ENCODE peak calls at places on chromosome 9, in ten cellular contexts. One of them, this sample, is unnamed.
A peak's percentile ranks its signal among the peaks of the same experiment; 100 is the strongest.

GRCh38 chr9:88355166-88355565 is 33.1 kb upstream of the SPIN1 start:
- DNase-seq in psoas muscle: no peak
- DNase-seq in GM06990: no peak
- DNase-seq in mucosa of descending colon: no peak
- DNase-seq in GM12865: no peak
- DNase-seq in GM10248: no peak
- DNase-seq in endothelial cell: no peak
- DNase-seq in thyroid gland: no peak
- DNase-seq in H9: no peak
- DNase-seq in mesothelial cell of epicardium: no peak
- DNase-seq in this sample: no peak

GRCh38 chr9:109012876-109013677 is at the start of gene CTNNAL1:
- DNase-seq in mucosa of descending colon: peak; percentile 98
- DNase-seq in GM06990: peak; percentile 90
- DNase-seq in H9: peak; percentile 98
- DNase-seq in GM12865: peak; percentile 92
- DNase-seq in GM10248: peak; percentile 96
- DNase-seq in endothelial cell: peak; percentile 96
- DNase-seq in psoas muscle: peak; percentile 96
- DNase-seq in thyroid gland: peak; percentile 95
- DNase-seq in mesothelial cell of epicardium: peak; percentile 89
- DNase-seq in this sample: peak; percentile 88

GRCh38 chr9:109010676-109011655 is 2.3 kb downstream of the CTNNAL1 start:
- DNase-seq in GM06990: peak; percentile 55
- DNase-seq in H9: no peak
- DNase-seq in GM10248: peak; percentile 44
- DNase-seq in mucosa of descending colon: peak; percentile 29
- DNase-seq in endothelial cell: no peak
- DNase-seq in thyroid gland: peak; percentile 17
- DNase-seq in mesothelial cell of epicardium: no peak
- DNase-seq in GM12865: peak; percentile 54
- DNase-seq in psoas muscle: no peak
- DNase-seq in this sample: no peak

GRCh38 chr9:120510816-120511215 is 69.2 kb downstream of the CDK5RAP2 start:
- DNase-seq in psoas muscle: no peak
- DNase-seq in GM12865: no peak
- DNase-seq in GM06990: no peak
- DNase-seq in mucosa of descending colon: no peak
- DNase-seq in mesothelial cell of epicardium: no peak
- DNase-seq in thyroid gland: no peak
- DNase-seq in H9: no peak
- DNase-seq in GM10248: no peak
- DNase-seq in endothelial cell: no peak
- DNase-seq in this sample: no peak

GRCh38 chr9:114039484-114039883 is 38.6 kb downstream of the AMBP start:
- DNase-seq in mesothelial cell of epicardium: no peak
- DNase-seq in mucosa of descending colon: no peak
- DNase-seq in H9: no peak
- DNase-seq in GM06990: no peak
- DNase-seq in thyroid gland: no peak
- DNase-seq in GM10248: no peak
- DNase-seq in psoas muscle: no peak
- DNase-seq in GM12865: no peak
- DNase-seq in endothelial cell: no peak
- DNase-seq in this sample: no peak

GRCh38 chr9:107569171-107569570 is 79.6 kb upstream of the KLF4 start:
- DNase-seq in GM10248: no peak
- DNase-seq in thyroid gland: no peak
- DNase-seq in psoas muscle: no peak
- DNase-seq in GM06990: no peak
- DNase-seq in GM12865: no peak
- DNase-seq in endothelial cell: no peak
- DNase-seq in mucosa of descending colon: peak; percentile 27
- DNase-seq in mesothelial cell of epicardium: no peak
- DNase-seq in H9: no peak
- DNase-seq in this sample: no peak

GRCh38 chr9:125845271-125845808 is 98.2 kb downstream of the PBX3 start:
- DNase-seq in endothelial cell: no peak
- DNase-seq in GM12865: no peak
- DNase-seq in mesothelial cell of epicardium: no peak
- DNase-seq in GM06990: no peak
- DNase-seq in GM10248: no peak
- DNase-seq in thyroid gland: no peak
- DNase-seq in psoas muscle: no peak
- DNase-seq in mucosa of descending colon: no peak
- DNase-seq in H9: no peak
- DNase-seq in this sample: no peak

GRCh38 chr9:93265301-93265971 is 81.5 kb downstream of the WNK2 start:
- DNase-seq in thyroid gland: no peak
- DNase-seq in mesothelial cell of epicardium: no peak
- DNase-seq in GM06990: no peak
- DNase-seq in mucosa of descending colon: no peak
- DNase-seq in endothelial cell: no peak
- DNase-seq in psoas muscle: no peak
- DNase-seq in H9: no peak
- DNase-seq in GM10248: peak; percentile 13
- DNase-seq in GM12865: no peak
- DNase-seq in this sample: peak; percentile 8

GRCh38 chr9:70438341-70438924 is 24.0 kb upstream of the KLF9 start:
- DNase-seq in H9: no peak
- DNase-seq in GM06990: no peak
- DNase-seq in endothelial cell: peak; percentile 10
- DNase-seq in GM12865: no peak
- DNase-seq in thyroid gland: peak; percentile 29
- DNase-seq in mucosa of descending colon: peak; percentile 83
- DNase-seq in mesothelial cell of epicardium: no peak
- DNase-seq in psoas muscle: peak; percentile 58
- DNase-seq in GM10248: no peak
- DNase-seq in this sample: no peak

GRCh38 chr9:124855944-124856773 is 2.9 kb downstream of the WDR38 start:
- DNase-seq in GM12865: peak; percentile 54
- DNase-seq in GM06990: peak; percentile 55
- DNase-seq in mesothelial cell of epicardium: no peak
- DNase-seq in GM10248: no peak
- DNase-seq in thyroid gland: no peak
- DNase-seq in endothelial cell: peak; percentile 60
- DNase-seq in psoas muscle: no peak
- DNase-seq in mucosa of descending colon: no peak
- DNase-seq in H9: peak; percentile 89
- DNase-seq in this sample: no peak

GRCh38 chr9:114273461-114273881 is 49.4 kb upstream of the ORM1 start:
- DNase-seq in mesothelial cell of epicardium: no peak
- DNase-seq in H9: peak; percentile 20
- DNase-seq in GM12865: no peak
- DNase-seq in thyroid gland: no peak
- DNase-seq in GM10248: no peak
- DNase-seq in GM06990: no peak
- DNase-seq in endothelial cell: no peak
- DNase-seq in psoas muscle: peak; percentile 15
- DNase-seq in mucosa of descending colon: no peak
- DNase-seq in this sample: no peak

GRCh38 chr9:116342941-116343340 is 189.3 kb downstream of the PAPPA start:
- DNase-seq in H9: no peak
- DNase-seq in psoas muscle: no peak
- DNase-seq in GM12865: no peak
- DNase-seq in GM10248: no peak
- DNase-seq in mesothelial cell of epicardium: no peak
- DNase-seq in thyroid gland: no peak
- DNase-seq in mucosa of descending colon: no peak
- DNase-seq in endothelial cell: no peak
- DNase-seq in GM06990: no peak
- DNase-seq in this sample: no peak

DNA sequence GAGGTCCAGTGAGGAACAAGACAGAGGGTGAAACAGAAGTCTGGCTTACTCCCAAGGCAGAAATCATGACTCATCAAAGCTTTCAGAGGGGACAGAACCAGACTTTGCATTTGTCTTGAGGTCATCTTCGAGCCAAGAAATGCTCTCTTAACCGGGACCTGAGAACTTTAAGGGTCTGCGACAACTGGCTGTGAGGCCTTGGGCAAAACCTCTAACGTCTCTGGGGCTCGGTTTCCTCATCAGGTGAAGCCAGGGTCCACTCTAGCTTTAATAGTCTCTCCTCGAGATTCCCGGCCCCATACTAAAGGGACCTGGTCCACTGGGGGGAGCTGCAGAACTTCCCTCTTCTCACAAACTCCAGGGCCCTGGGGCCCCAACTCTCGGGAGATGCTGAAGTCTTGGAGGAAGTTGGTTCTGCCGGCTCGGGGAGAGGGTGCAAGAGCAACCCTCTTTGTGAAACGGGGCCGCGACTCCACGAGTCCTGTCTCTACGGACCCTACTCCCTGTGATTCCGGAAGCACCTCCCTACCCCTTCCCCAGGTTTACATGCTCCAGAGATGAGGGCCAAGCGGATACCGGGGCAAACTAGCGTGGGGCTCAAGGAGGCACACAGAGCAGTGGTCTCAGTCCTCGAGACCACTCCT is 2.6 kb downstream of the GLIS3 start:
- DNase-seq in GM06990: no peak
- DNase-seq in mucosa of descending colon: peak; percentile 87
- DNase-seq in psoas muscle: peak; percentile 81
- DNase-seq in endothelial cell: peak; percentile 52
- DNase-seq in thyroid gland: peak; percentile 78
- DNase-seq in mesothelial cell of epicardium: no peak
- DNase-seq in GM10248: peak; percentile 53
- DNase-seq in GM12865: peak; percentile 72
- DNase-seq in H9: peak; percentile 84
- DNase-seq in this sample: no peak
- TF ChIP-seq CTCF in GM06990: peak; percentile 45
- TF ChIP-seq CTCF in mucosa of descending colon: no peak
- TF ChIP-seq CTCF in psoas muscle: peak; percentile 26
- TF ChIP-seq CTCF in endothelial cell: no peak
- TF ChIP-seq CTCF in thyroid gland: no peak
- TF ChIP-seq CTCF in mesothelial cell of epicardium: no peak
- TF ChIP-seq CTCF in GM10248: peak; percentile 38
- TF ChIP-seq CTCF in GM12865: peak; percentile 34
- TF ChIP-seq CTCF in H9: peak; percentile 51
- TF ChIP-seq CTCF in this sample: no peak

GRCh38 chr9:112000743-112001142 is 104.1 kb downstream of the UGCG start:
- DNase-seq in mucosa of descending colon: no peak
- DNase-seq in endothelial cell: no peak
- DNase-seq in thyroid gland: no peak
- DNase-seq in psoas muscle: no peak
- DNase-seq in GM12865: no peak
- DNase-seq in GM06990: no peak
- DNase-seq in mesothelial cell of epicardium: no peak
- DNase-seq in H9: peak; percentile 49
- DNase-seq in GM10248: no peak
- DNase-seq in this sample: no peak
- TF ChIP-seq CTCF in mucosa of descending colon: no peak
- TF ChIP-seq CTCF in endothelial cell: no peak
- TF ChIP-seq CTCF in thyroid gland: no peak
- TF ChIP-seq CTCF in psoas muscle: no peak
- TF ChIP-seq CTCF in GM12865: no peak
- TF ChIP-seq CTCF in GM06990: no peak
- TF ChIP-seq CTCF in mesothelial cell of epicardium: no peak
- TF ChIP-seq CTCF in H9: peak; percentile 52
- TF ChIP-seq CTCF in GM10248: no peak
- TF ChIP-seq CTCF in this sample: no peak

DNA sequence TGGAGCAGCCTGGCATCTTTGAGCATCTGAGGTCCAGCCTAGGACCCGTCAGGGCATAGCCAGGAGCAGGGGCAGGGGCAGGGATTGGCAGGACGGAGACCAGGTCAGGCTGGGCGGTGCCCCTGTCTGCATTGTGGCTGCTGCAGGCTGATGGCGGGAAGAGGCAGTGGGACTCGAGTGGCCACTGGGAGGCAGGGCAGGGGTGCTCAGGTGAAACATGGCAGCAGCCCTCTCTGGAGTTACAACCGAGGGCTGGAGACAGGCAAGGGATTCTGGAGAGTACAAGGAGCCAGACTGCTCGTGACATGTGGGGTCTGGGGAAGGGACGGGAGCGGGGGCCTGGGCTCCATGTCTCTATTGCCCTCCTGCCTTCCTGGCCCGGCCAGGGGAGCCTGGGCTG is 97.4 kb upstream of the RAPGEF1 start:
- DNase-seq in psoas muscle: peak; percentile 52
- DNase-seq in GM06990: no peak
- DNase-seq in mesothelial cell of epicardium: no peak
- DNase-seq in H9: peak; percentile 67
- DNase-seq in mucosa of descending colon: no peak
- DNase-seq in GM10248: no peak
- DNase-seq in thyroid gland: peak; percentile 36
- DNase-seq in GM12865: no peak
- DNase-seq in endothelial cell: peak; percentile 18
- DNase-seq in this sample: no peak
- TF ChIP-seq CTCF in psoas muscle: peak; percentile 14
- TF ChIP-seq CTCF in GM06990: peak; percentile 2
- TF ChIP-seq CTCF in mesothelial cell of epicardium: no peak
- TF ChIP-seq CTCF in H9: peak; percentile 51
- TF ChIP-seq CTCF in mucosa of descending colon: no peak
- TF ChIP-seq CTCF in GM10248: no peak
- TF ChIP-seq CTCF in thyroid gland: no peak
- TF ChIP-seq CTCF in GM12865: peak; percentile 6
- TF ChIP-seq CTCF in endothelial cell: no peak
- TF ChIP-seq CTCF in this sample: no peak

DNA sequence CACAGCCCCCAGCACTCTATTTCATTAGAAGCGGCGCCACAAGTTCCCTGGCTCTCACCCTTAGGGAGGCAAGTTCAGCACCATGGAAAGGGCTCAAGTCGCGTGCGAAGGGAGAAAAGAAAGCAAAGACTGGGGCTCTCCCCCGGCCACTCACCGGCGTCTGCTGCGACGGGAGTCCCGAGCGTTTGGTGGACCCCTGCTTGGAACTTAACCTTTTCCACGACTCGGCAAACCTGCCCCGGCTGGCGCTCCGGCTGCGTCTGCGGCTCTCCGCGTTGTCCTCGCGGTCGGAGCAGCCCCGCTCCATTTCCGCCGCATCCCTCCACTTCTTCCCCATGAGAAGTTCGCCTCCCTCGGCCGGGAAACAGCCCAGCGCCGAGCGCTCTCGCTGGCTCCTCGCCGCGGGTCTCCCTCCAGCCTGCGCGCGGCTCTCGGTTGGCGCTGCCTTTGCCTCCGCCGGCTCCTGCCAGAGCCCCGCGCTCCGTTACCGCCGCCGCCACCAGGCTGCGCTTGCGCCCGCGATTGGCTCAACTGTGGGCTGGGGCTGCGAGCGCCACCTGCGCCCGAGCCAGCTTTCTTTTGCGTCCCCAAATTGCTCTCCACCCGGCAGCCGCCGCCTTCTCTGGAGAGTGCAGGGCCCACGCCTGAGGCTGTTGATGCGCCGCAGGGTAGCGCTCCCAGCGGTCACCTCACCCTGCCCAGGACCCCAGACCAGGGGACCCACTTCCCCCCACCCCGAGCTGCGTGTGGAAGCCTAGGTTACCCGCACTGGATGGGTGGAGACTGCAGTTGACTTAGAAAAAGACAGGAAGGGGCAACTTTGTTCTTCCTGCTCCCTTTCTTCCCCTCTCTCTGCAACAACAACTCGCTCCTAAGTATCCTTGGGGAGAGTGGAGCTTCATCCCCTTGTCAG is 321.6 kb downstream of the CEMIP2 start:
- DNase-seq in GM06990: peak; percentile 45
- DNase-seq in GM12865: peak; percentile 65
- DNase-seq in mesothelial cell of epicardium: peak; percentile 70
- DNase-seq in GM10248: peak; percentile 60
- DNase-seq in mucosa of descending colon: peak; percentile 55
- DNase-seq in thyroid gland: peak; percentile 63
- DNase-seq in psoas muscle: peak; percentile 42
- DNase-seq in H9: peak; percentile 90
- DNase-seq in endothelial cell: peak; percentile 84
- DNase-seq in this sample: no peak
- TF ChIP-seq CTCF in GM06990: peak; percentile 18
- TF ChIP-seq CTCF in GM12865: peak; percentile 8
- TF ChIP-seq CTCF in mesothelial cell of epicardium: no peak
- TF ChIP-seq CTCF in GM10248: no peak
- TF ChIP-seq CTCF in mucosa of descending colon: no peak
- TF ChIP-seq CTCF in thyroid gland: no peak
- TF ChIP-seq CTCF in psoas muscle: no peak
- TF ChIP-seq CTCF in H9: peak; percentile 55
- TF ChIP-seq CTCF in endothelial cell: peak; percentile 11
- TF ChIP-seq CTCF in this sample: no peak

This sample was measured in activated B cell treated with CpG ODN at 0.5 μM for 24 hours.